ENCODE peak calls at places on chromosomes 12 and 14, in four cellular contexts. One of them, this sample, is unnamed.
A peak's percentile ranks its signal among the peaks of the same experiment; 100 is the strongest.

GRCh38 chr12:6169107-6169440 is 31.1 kb upstream of the CD9 start:
- DNase-seq in pancreas: no peak
- DNase-seq in bronchial epithelial cell: no peak
- DNase-seq in psoas muscle: no peak
- DNase-seq in this sample: no peak

GRCh38 chr14:52951730-52952481 is 1.1 kb upstream of the FERMT2 start:
- DNase-seq in psoas muscle: peak; percentile 44
- DNase-seq in bronchial epithelial cell: peak; percentile 48
- DNase-seq in pancreas: peak; percentile 35
- DNase-seq in this sample: peak; percentile 48

GRCh38 chr12:46217686-46218508 is 50.9 kb downstream of the SLC38A1 start:
- DNase-seq in psoas muscle: no peak
- DNase-seq in pancreas: no peak
- DNase-seq in bronchial epithelial cell: no peak
- DNase-seq in this sample: no peak

GRCh38 chr12:6211421-6211869 is 11.2 kb downstream of the CD9 start:
- DNase-seq in pancreas: no peak
- DNase-seq in bronchial epithelial cell: peak; percentile 55
- DNase-seq in psoas muscle: no peak
- DNase-seq in this sample: peak; percentile 52

GRCh38 chr14:74867673-74868072 is 8.3 kb downstream of the PROX2 start:
- DNase-seq in psoas muscle: no peak
- DNase-seq in pancreas: no peak
- DNase-seq in bronchial epithelial cell: no peak
- DNase-seq in this sample: no peak

GRCh38 chr14:96150214-96150613 is 54.4 kb upstream of the BDKRB2 start:
- DNase-seq in psoas muscle: no peak
- DNase-seq in bronchial epithelial cell: no peak
- DNase-seq in pancreas: no peak
- DNase-seq in this sample: no peak

GRCh38 chr14:102333395-102333794 is 13.8 kb downstream of the ZNF839 start:
- DNase-seq in psoas muscle: no peak
- DNase-seq in bronchial epithelial cell: no peak
- DNase-seq in pancreas: no peak
- DNase-seq in this sample: no peak

GRCh38 chr12:120962487-120963054 is 15.8 kb upstream of the HNF1A start:
- DNase-seq in bronchial epithelial cell: peak; percentile 99
- DNase-seq in pancreas: no peak
- DNase-seq in psoas muscle: no peak
- DNase-seq in this sample: peak; percentile 95

GRCh38 chr14:80926706-80927384 is 14.7 kb downstream of the CEP128 start:
- DNase-seq in psoas muscle: no peak
- DNase-seq in pancreas: peak; percentile 8
- DNase-seq in bronchial epithelial cell: no peak
- DNase-seq in this sample: no peak

GRCh38 chr12:7994731-7995205 is 37.7 kb upstream of the FOXJ2 start:
- DNase-seq in bronchial epithelial cell: peak; percentile 78
- DNase-seq in pancreas: no peak
- DNase-seq in psoas muscle: no peak
- DNase-seq in this sample: peak; percentile 78

GRCh38 chr14:68589447-68590232 is 203.2 kb downstream of the ZFP36L1 start:
- DNase-seq in bronchial epithelial cell: no peak
- DNase-seq in pancreas: no peak
- DNase-seq in psoas muscle: peak; percentile 58
- DNase-seq in this sample: no peak

GRCh38 chr14:24171422-24172260 is at the start of gene REC8:
- DNase-seq in bronchial epithelial cell: peak; percentile 56
- DNase-seq in pancreas: peak; percentile 82
- DNase-seq in psoas muscle: peak; percentile 57
- DNase-seq in this sample: peak; percentile 66

GRCh38 chr14:84209021-84209420 is 1320.9 kb upstream of the FLRT2 start:
- DNase-seq in psoas muscle: no peak
- DNase-seq in bronchial epithelial cell: peak; percentile 1
- DNase-seq in pancreas: no peak
- DNase-seq in this sample: no peak

GRCh38 chr12:91846466-91847055 is 299.1 kb downstream of the BTG1 start:
- DNase-seq in bronchial epithelial cell: no peak
- DNase-seq in psoas muscle: no peak
- DNase-seq in pancreas: no peak
- DNase-seq in this sample: no peak

GRCh38 chr12:46209165-46209564 is 59.7 kb downstream of the SLC38A1 start:
- DNase-seq in psoas muscle: no peak
- DNase-seq in pancreas: no peak
- DNase-seq in bronchial epithelial cell: no peak
- DNase-seq in this sample: no peak

GRCh38 chr12:34292736-34293625 is 270.7 kb downstream of the ALG10 start:
- DNase-seq in pancreas: peak; percentile 24
- DNase-seq in psoas muscle: no peak
- DNase-seq in bronchial epithelial cell: no peak
- DNase-seq in this sample: no peak

GRCh38 chr12:102816816-102817434 is 100.1 kb downstream of the PAH start:
- DNase-seq in bronchial epithelial cell: peak; percentile 33
- DNase-seq in psoas muscle: no peak
- DNase-seq in pancreas: no peak
- DNase-seq in this sample: peak; percentile 41

GRCh38 chr12:49455506-49455905 is 83.3 kb upstream of the KCNH3 start:
- DNase-seq in bronchial epithelial cell: no peak
- DNase-seq in pancreas: no peak
- DNase-seq in psoas muscle: no peak
- DNase-seq in this sample: no peak

GRCh38 chr12:127716181-127716580 is 550.8 kb upstream of the TMEM132C start:
- DNase-seq in pancreas: no peak
- DNase-seq in psoas muscle: no peak
- DNase-seq in bronchial epithelial cell: no peak
- DNase-seq in this sample: no peak

GRCh38 chr14:55881577-55882241 is 236.5 kb upstream of the PELI2 start:
- DNase-seq in psoas muscle: no peak
- DNase-seq in bronchial epithelial cell: peak; percentile 16
- DNase-seq in pancreas: no peak
- DNase-seq in this sample: peak; percentile 18

GRCh38 chr12:130714591-130715149 is 1.4 kb downstream of the RIMBP2 start:
- DNase-seq in pancreas: no peak
- DNase-seq in bronchial epithelial cell: no peak
- DNase-seq in psoas muscle: no peak
- DNase-seq in this sample: no peak

GRCh38 chr14:38042356-38042755 is 165.3 kb upstream of the SSTR1 start:
- DNase-seq in bronchial epithelial cell: no peak
- DNase-seq in pancreas: no peak
- DNase-seq in psoas muscle: no peak
- DNase-seq in this sample: peak; percentile 1

GRCh38 chr14:61489002-61489401 is 167.6 kb downstream of the PRKCH start:
- DNase-seq in bronchial epithelial cell: no peak
- DNase-seq in pancreas: no peak
- DNase-seq in psoas muscle: no peak
- DNase-seq in this sample: no peak

GRCh38 chr12:70733385-70733784 is 96.2 kb upstream of the PTPRB start:
- DNase-seq in psoas muscle: no peak
- DNase-seq in bronchial epithelial cell: peak; percentile 71
- DNase-seq in pancreas: no peak
- DNase-seq in this sample: peak; percentile 78

GRCh38 chr12:7303230-7303629 is 642 bp upstream of the ACSM4 start:
- DNase-seq in bronchial epithelial cell: no peak
- DNase-seq in psoas muscle: no peak
- DNase-seq in pancreas: no peak
- DNase-seq in this sample: peak; percentile 8

GRCh38 chr12:127125607-127126259 is 1141.2 kb upstream of the TMEM132C start:
- DNase-seq in bronchial epithelial cell: peak; percentile 100
- DNase-seq in psoas muscle: no peak
- DNase-seq in pancreas: no peak
- DNase-seq in this sample: peak; percentile 100

GRCh38 chr12:94240171-94240570 is 91.8 kb downstream of the PLXNC1 start:
- DNase-seq in psoas muscle: no peak
- DNase-seq in pancreas: no peak
- DNase-seq in bronchial epithelial cell: no peak
- DNase-seq in this sample: no peak

GRCh38 chr14:68580676-68581075 is 212.2 kb downstream of the ZFP36L1 start:
- DNase-seq in psoas muscle: no peak
- DNase-seq in bronchial epithelial cell: no peak
- DNase-seq in pancreas: no peak
- DNase-seq in this sample: no peak

GRCh38 chr12:50764116-50764860 is 387 bp downstream of the ATF1 start:
- DNase-seq in pancreas: peak; percentile 87
- DNase-seq in bronchial epithelial cell: peak; percentile 23
- DNase-seq in psoas muscle: peak; percentile 47
- DNase-seq in this sample: peak; percentile 43

GRCh38 chr12:4194661-4195060 is 78.9 kb upstream of the CCND2 start:
- DNase-seq in pancreas: no peak
- DNase-seq in bronchial epithelial cell: no peak
- DNase-seq in psoas muscle: no peak
- DNase-seq in this sample: no peak

GRCh38 chr12:121676190-121676589 is 6.7 kb upstream of the MORN3 start:
- DNase-seq in pancreas: no peak
- DNase-seq in bronchial epithelial cell: no peak
- DNase-seq in psoas muscle: no peak
- DNase-seq in this sample: no peak

DNA sequence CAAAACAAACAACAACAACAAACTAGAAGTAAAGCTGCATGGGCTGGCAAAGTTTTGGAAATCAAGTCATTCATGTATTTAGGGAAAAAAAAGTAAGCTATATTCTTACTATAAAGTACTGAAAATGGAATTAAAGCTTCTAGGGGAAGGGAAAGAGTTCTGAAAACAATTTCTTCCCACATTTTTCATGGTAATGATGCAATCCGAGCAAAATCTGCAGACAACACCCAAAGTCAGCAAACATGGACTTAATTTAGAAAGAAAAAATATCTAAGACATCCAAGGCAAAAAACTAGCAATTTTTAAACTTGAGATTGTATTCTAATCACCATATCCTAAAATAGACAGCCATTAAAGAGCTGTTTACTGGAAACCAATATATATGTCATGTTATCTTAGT is 86.3 kb downstream of the LRP6 start:
- DNase-seq in psoas muscle: no peak
- DNase-seq in bronchial epithelial cell: no peak
- DNase-seq in pancreas: no peak
- DNase-seq in this sample: no peak
- H3K4me3 ChIP-seq in psoas muscle: no peak overlapping the region
- H3K4me3 ChIP-seq in bronchial epithelial cell: no peak overlapping the region
- H3K4me3 ChIP-seq in pancreas: no peak overlapping the region
- H3K4me3 ChIP-seq in this sample: no peak overlapping the region

DNA sequence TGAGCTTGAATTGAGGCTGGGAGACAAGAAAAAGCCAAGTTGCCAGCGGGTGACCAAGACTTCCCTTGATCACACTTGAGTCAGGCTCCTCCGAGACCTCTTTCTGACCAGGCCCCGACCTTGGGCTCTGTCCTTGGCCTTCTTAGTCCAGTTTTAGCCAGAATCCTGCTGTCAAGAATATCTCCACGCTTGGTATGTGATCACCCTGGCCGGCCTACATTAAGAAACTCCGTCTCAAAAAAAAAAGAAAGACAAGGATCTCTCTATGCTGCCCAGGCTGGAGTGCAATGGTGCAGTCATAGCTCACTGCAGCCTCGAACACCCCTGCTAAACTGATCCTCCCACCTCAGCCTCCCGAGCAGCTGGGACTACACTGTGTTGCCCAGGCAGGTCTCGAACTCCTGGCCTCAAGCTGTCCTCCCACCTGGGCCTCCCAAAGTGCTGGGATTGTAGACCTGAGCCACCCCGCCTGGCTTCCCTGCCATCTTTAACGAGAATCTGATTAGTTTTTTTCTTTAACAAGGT is 1.0 kb upstream of the ITPK1 start:
- DNase-seq in psoas muscle: no peak
- DNase-seq in pancreas: no peak
- DNase-seq in bronchial epithelial cell: no peak
- DNase-seq in this sample: no peak
- H3K4me3 ChIP-seq in psoas muscle: peak overlapping the region; percentile 93
- H3K4me3 ChIP-seq in pancreas: peak overlapping the region; percentile 92
- H3K4me3 ChIP-seq in bronchial epithelial cell: peak overlapping the region; percentile 79
- H3K4me3 ChIP-seq in this sample: peak overlapping the region; percentile 65

GRCh38 chr12:124174949-124175348 is 119.9 kb upstream of the RFLNA start:
- DNase-seq in pancreas: no peak
- DNase-seq in bronchial epithelial cell: no peak
- DNase-seq in psoas muscle: no peak
- DNase-seq in this sample: no peak
- H3K4me3 ChIP-seq in pancreas: no peak overlapping the region
- H3K4me3 ChIP-seq in bronchial epithelial cell: no peak overlapping the region
- H3K4me3 ChIP-seq in psoas muscle: no peak overlapping the region
- H3K4me3 ChIP-seq in this sample: no peak overlapping the region

GRCh38 chr12:112606611-112607366 is 184.8 kb upstream of the RPH3A start:
- DNase-seq in pancreas: no peak
- DNase-seq in bronchial epithelial cell: no peak
- DNase-seq in psoas muscle: no peak
- DNase-seq in this sample: no peak
- H3K4me3 ChIP-seq in pancreas: no peak overlapping the region
- H3K4me3 ChIP-seq in bronchial epithelial cell: no peak overlapping the region
- H3K4me3 ChIP-seq in psoas muscle: no peak overlapping the region
- H3K4me3 ChIP-seq in this sample: no peak overlapping the region

DNA sequence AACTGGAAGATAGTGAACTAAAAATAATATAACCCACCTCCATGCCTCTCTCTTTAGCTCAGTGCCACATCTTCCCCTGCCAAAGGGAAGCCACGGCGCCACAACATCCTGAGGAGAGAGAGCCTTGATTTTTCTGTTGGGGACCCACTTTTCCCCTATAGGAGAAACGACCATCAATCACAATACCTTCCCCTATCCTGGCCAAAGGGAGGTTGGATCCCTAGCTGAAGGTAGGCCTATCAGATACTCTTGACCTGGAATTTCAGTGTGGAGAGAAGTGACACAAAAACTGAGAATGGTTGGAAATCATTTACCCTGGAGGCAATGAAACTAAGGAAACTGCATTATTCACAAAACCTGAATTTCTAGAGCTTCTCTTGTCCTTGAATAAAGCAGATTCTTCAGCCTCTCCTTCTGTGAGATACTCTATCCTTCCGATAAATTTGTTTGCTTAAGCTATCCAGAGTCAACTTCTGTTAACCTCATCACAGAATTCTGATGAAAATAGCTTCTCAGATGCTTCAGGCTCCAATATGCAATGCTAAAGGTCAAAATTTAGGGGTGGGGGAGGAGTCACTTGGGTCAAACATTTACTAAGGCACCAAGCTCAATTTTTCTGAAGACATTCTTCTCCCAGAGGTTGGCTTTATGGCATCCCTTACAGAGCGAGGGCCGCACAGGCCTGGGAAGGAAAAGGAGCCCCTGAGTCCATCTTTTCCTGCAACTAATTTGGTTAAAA is 27.0 kb upstream of the DUSP6 start:
- DNase-seq in bronchial epithelial cell: no peak
- DNase-seq in pancreas: no peak
- DNase-seq in psoas muscle: no peak
- DNase-seq in this sample: no peak
- H3K4me3 ChIP-seq in bronchial epithelial cell: no peak overlapping the region
- H3K4me3 ChIP-seq in pancreas: no peak overlapping the region
- H3K4me3 ChIP-seq in psoas muscle: no peak overlapping the region
- H3K4me3 ChIP-seq in this sample: no peak overlapping the region

GRCh38 chr12:108622425-108622824 is 11.3 kb downstream of the SELPLG start:
- DNase-seq in bronchial epithelial cell: peak; percentile 50
- DNase-seq in psoas muscle: no peak
- DNase-seq in pancreas: peak; percentile 13
- DNase-seq in this sample: peak; percentile 28
- H3K4me3 ChIP-seq in bronchial epithelial cell: no peak overlapping the region
- H3K4me3 ChIP-seq in psoas muscle: no peak overlapping the region
- H3K4me3 ChIP-seq in pancreas: no peak overlapping the region
- H3K4me3 ChIP-seq in this sample: no peak overlapping the region

GRCh38 chr14:21536395-21537087 is 10.4 kb upstream of the SALL2 start:
- DNase-seq in pancreas: no peak
- DNase-seq in bronchial epithelial cell: no peak
- DNase-seq in psoas muscle: no peak
- DNase-seq in this sample: no peak
- H3K4me3 ChIP-seq in pancreas: peak overlapping the region; percentile 36
- H3K4me3 ChIP-seq in bronchial epithelial cell: no peak overlapping the region
- H3K4me3 ChIP-seq in psoas muscle: peak overlapping the region; percentile 46
- H3K4me3 ChIP-seq in this sample: peak overlapping the region; percentile 5

This sample was measured in epithelial cell of esophagus.